ENCODE peak calls at places on chromosome 14, in seven cellular contexts. One of them, this sample, is unnamed.

GRCh38 chr14:69924181-69924580 is 45.0 kb downstream of the SMOC1 start:
- DNase-seq in gastrocnemius medialis: no peak
- DNase-seq in fibroblast of the aortic adventitia: no peak
- DNase-seq in fibroblast of mammary gland: peak; percentile 29
- DNase-seq in kidney epithelial cell: no peak
- DNase-seq in endothelial cell: no peak
- DNase-seq in fibroblast of pulmonary artery: no peak
- DNase-seq in this sample: no peak

GRCh38 chr14:43085820-43086219 is 1421.3 kb downstream of the FSCB start:
- DNase-seq in gastrocnemius medialis: no peak
- DNase-seq in fibroblast of the aortic adventitia: no peak
- DNase-seq in fibroblast of mammary gland: no peak
- DNase-seq in kidney epithelial cell: no peak
- DNase-seq in endothelial cell: no peak
- DNase-seq in fibroblast of pulmonary artery: no peak
- DNase-seq in this sample: no peak

GRCh38 chr14:38255673-38256357 is at the start of gene CLEC14A:
- DNase-seq in gastrocnemius medialis: no peak
- DNase-seq in fibroblast of the aortic adventitia: no peak
- DNase-seq in fibroblast of mammary gland: no peak
- DNase-seq in kidney epithelial cell: no peak
- DNase-seq in endothelial cell: peak; percentile 47
- DNase-seq in fibroblast of pulmonary artery: no peak
- DNase-seq in this sample: no peak

GRCh38 chr14:60648934-60649814 is at the start of gene SIX1:
- DNase-seq in gastrocnemius medialis: peak; percentile 89
- DNase-seq in fibroblast of the aortic adventitia: peak; percentile 92
- DNase-seq in fibroblast of mammary gland: peak; percentile 91
- DNase-seq in kidney epithelial cell: peak; percentile 61
- DNase-seq in endothelial cell: peak; percentile 70
- DNase-seq in fibroblast of pulmonary artery: peak; percentile 86
- DNase-seq in this sample: peak; percentile 83

GRCh38 chr14:76264384-76264783 is 111.6 kb upstream of the ESRRB start:
- DNase-seq in gastrocnemius medialis: no peak
- DNase-seq in fibroblast of the aortic adventitia: no peak
- DNase-seq in fibroblast of mammary gland: no peak
- DNase-seq in kidney epithelial cell: no peak
- DNase-seq in endothelial cell: no peak
- DNase-seq in fibroblast of pulmonary artery: no peak
- DNase-seq in this sample: no peak

GRCh38 chr14:59134307-59134706 is 54.2 kb upstream of the DAAM1 start:
- DNase-seq in gastrocnemius medialis: no peak
- DNase-seq in fibroblast of the aortic adventitia: no peak
- DNase-seq in fibroblast of mammary gland: no peak
- DNase-seq in kidney epithelial cell: no peak
- DNase-seq in endothelial cell: no peak
- DNase-seq in fibroblast of pulmonary artery: no peak
- DNase-seq in this sample: no peak

GRCh38 chr14:63155511-63156189 is 48.6 kb upstream of the RHOJ start:
- DNase-seq in gastrocnemius medialis: no peak
- DNase-seq in fibroblast of the aortic adventitia: peak; percentile 80
- DNase-seq in fibroblast of mammary gland: no peak
- DNase-seq in kidney epithelial cell: no peak
- DNase-seq in endothelial cell: no peak
- DNase-seq in fibroblast of pulmonary artery: peak; percentile 85
- DNase-seq in this sample: peak; percentile 18

GRCh38 chr14:91866061-91866460 is 1.3 kb downstream of the TC2N start:
- DNase-seq in gastrocnemius medialis: no peak
- DNase-seq in fibroblast of the aortic adventitia: peak; percentile 29
- DNase-seq in fibroblast of mammary gland: no peak
- DNase-seq in kidney epithelial cell: no peak
- DNase-seq in endothelial cell: no peak
- DNase-seq in fibroblast of pulmonary artery: no peak
- DNase-seq in this sample: peak; percentile 52

GRCh38 chr14:104339829-104340228 is 201.4 kb downstream of the KIF26A start:
- DNase-seq in gastrocnemius medialis: no peak
- DNase-seq in fibroblast of the aortic adventitia: no peak
- DNase-seq in fibroblast of mammary gland: no peak
- DNase-seq in kidney epithelial cell: no peak
- DNase-seq in endothelial cell: no peak
- DNase-seq in fibroblast of pulmonary artery: no peak
- DNase-seq in this sample: no peak

GRCh38 chr14:104342435-104343293 is 204.3 kb downstream of the KIF26A start:
- DNase-seq in gastrocnemius medialis: no peak
- DNase-seq in fibroblast of the aortic adventitia: no peak
- DNase-seq in fibroblast of mammary gland: no peak
- DNase-seq in kidney epithelial cell: no peak
- DNase-seq in endothelial cell: no peak
- DNase-seq in fibroblast of pulmonary artery: no peak
- DNase-seq in this sample: no peak

GRCh38 chr14:104343294-104343625 is 204.9 kb downstream of the KIF26A start:
- DNase-seq in gastrocnemius medialis: no peak
- DNase-seq in fibroblast of the aortic adventitia: no peak
- DNase-seq in fibroblast of mammary gland: no peak
- DNase-seq in kidney epithelial cell: no peak
- DNase-seq in endothelial cell: no peak
- DNase-seq in fibroblast of pulmonary artery: no peak
- DNase-seq in this sample: no peak

GRCh38 chr14:104343690-104344640 is 205.6 kb downstream of the KIF26A start:
- DNase-seq in gastrocnemius medialis: no peak
- DNase-seq in fibroblast of the aortic adventitia: no peak
- DNase-seq in fibroblast of mammary gland: no peak
- DNase-seq in kidney epithelial cell: no peak
- DNase-seq in endothelial cell: no peak
- DNase-seq in fibroblast of pulmonary artery: no peak
- DNase-seq in this sample: no peak

DNA sequence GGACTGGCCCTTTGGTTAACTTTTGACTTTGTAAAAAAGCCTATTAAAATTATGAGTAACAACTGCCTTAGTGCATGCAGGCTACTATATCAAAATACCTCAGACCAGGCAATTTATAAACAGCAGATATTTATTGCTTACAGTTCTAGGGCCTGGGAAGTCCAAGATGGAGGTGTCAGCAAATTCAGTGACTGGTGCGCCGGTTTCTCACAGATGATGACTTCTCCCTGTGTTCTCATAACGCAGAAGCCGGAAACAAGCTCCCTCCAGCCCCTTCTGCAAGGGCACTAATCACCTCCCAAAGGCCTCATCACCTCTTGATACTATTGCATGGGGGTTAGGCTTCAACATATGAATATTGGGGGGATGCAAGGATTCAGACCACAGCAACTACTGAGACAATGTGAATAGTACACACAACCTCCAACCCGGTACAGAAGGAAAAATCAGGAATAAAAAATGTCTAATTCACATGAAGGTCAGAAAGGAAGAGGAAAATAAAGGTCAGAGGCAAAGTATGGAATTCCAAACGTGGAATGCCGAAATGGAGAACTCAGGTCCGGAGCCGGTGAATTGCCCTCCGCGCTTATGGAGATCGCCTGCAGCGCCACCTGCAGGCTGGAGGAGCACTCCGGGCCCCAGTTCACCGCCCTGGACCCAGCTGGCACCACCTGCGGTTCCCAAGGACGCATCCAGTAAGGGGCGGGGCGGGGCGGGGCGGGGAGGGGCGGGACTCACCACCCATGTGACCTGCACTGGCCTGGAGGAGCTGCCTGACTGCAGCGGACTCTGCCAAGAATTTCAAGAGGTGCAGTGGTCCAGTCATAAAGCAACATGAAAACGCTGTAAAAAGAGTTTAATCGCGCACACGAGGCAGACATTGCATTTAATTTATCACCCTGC is 203.4 kb downstream of the KIF26A start:
- DNase-seq in gastrocnemius medialis: no peak
- DNase-seq in fibroblast of the aortic adventitia: no peak
- DNase-seq in fibroblast of mammary gland: peak; percentile 9
- DNase-seq in kidney epithelial cell: no peak
- DNase-seq in endothelial cell: peak; percentile 76
- DNase-seq in fibroblast of pulmonary artery: peak; percentile 11
- DNase-seq in this sample: peak; percentile 26
- TF ChIP-seq CTCF in gastrocnemius medialis: peak; percentile 44
- TF ChIP-seq CTCF in fibroblast of the aortic adventitia: no peak
- TF ChIP-seq CTCF in fibroblast of mammary gland: no peak
- TF ChIP-seq CTCF in kidney epithelial cell: peak; percentile 28
- TF ChIP-seq CTCF in endothelial cell: peak; percentile 73
- TF ChIP-seq CTCF in fibroblast of pulmonary artery: no peak
- TF ChIP-seq CTCF in this sample: peak; percentile 22

DNA sequence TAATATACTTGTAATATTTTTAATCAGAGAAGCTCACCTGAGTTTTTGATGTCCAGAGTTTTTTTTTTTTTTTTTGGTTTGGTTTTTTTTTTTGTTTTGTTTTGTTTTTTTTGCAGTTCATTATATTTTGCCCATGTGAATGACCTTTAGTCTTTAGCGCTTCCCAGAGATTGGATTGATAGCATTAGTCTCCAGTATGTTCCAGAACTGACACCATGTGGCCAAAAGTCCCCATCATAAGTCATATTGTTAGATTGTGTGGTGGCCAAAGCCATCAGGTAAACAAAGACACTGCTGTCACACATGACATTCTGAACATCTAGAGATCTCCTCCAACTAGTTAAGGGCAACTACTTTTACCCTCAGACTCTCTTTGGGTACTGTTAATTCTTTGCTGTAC is 272.8 kb upstream of the GARIN2 start:
- DNase-seq in gastrocnemius medialis: no peak
- DNase-seq in fibroblast of the aortic adventitia: no peak
- DNase-seq in fibroblast of mammary gland: no peak
- DNase-seq in kidney epithelial cell: no peak
- DNase-seq in endothelial cell: no peak
- DNase-seq in fibroblast of pulmonary artery: no peak
- DNase-seq in this sample: no peak
- TF ChIP-seq CTCF in gastrocnemius medialis: no peak
- TF ChIP-seq CTCF in fibroblast of the aortic adventitia: no peak
- TF ChIP-seq CTCF in fibroblast of mammary gland: no peak
- TF ChIP-seq CTCF in kidney epithelial cell: no peak
- TF ChIP-seq CTCF in endothelial cell: no peak
- TF ChIP-seq CTCF in fibroblast of pulmonary artery: no peak
- TF ChIP-seq CTCF in this sample: no peak

GRCh38 chr14:97178781-97179180 is 381.6 kb downstream of the VRK1 start:
- DNase-seq in gastrocnemius medialis: no peak
- DNase-seq in fibroblast of the aortic adventitia: peak; percentile 2
- DNase-seq in fibroblast of mammary gland: peak; percentile 67
- DNase-seq in kidney epithelial cell: no peak
- DNase-seq in endothelial cell: no peak
- DNase-seq in fibroblast of pulmonary artery: peak; percentile 1
- DNase-seq in this sample: peak; percentile 82

GRCh38 chr14:97177635-97178034 is 380.5 kb downstream of the VRK1 start:
- DNase-seq in gastrocnemius medialis: no peak
- DNase-seq in fibroblast of the aortic adventitia: no peak
- DNase-seq in fibroblast of mammary gland: peak; percentile 71
- DNase-seq in kidney epithelial cell: no peak
- DNase-seq in endothelial cell: peak; percentile 11
- DNase-seq in fibroblast of pulmonary artery: no peak
- DNase-seq in this sample: peak; percentile 32

GRCh38 chr14:97177016-97177415 is 379.8 kb downstream of the VRK1 start:
- DNase-seq in gastrocnemius medialis: no peak
- DNase-seq in fibroblast of the aortic adventitia: no peak
- DNase-seq in fibroblast of mammary gland: peak; percentile 16
- DNase-seq in kidney epithelial cell: no peak
- DNase-seq in endothelial cell: peak; percentile 15
- DNase-seq in fibroblast of pulmonary artery: no peak
- DNase-seq in this sample: peak; percentile 77

GRCh38 chr14:97179573-97179972 is 382.4 kb downstream of the VRK1 start:
- DNase-seq in gastrocnemius medialis: no peak
- DNase-seq in fibroblast of the aortic adventitia: no peak
- DNase-seq in fibroblast of mammary gland: peak; percentile 31
- DNase-seq in kidney epithelial cell: no peak
- DNase-seq in endothelial cell: no peak
- DNase-seq in fibroblast of pulmonary artery: no peak
- DNase-seq in this sample: peak; percentile 21

DNA sequence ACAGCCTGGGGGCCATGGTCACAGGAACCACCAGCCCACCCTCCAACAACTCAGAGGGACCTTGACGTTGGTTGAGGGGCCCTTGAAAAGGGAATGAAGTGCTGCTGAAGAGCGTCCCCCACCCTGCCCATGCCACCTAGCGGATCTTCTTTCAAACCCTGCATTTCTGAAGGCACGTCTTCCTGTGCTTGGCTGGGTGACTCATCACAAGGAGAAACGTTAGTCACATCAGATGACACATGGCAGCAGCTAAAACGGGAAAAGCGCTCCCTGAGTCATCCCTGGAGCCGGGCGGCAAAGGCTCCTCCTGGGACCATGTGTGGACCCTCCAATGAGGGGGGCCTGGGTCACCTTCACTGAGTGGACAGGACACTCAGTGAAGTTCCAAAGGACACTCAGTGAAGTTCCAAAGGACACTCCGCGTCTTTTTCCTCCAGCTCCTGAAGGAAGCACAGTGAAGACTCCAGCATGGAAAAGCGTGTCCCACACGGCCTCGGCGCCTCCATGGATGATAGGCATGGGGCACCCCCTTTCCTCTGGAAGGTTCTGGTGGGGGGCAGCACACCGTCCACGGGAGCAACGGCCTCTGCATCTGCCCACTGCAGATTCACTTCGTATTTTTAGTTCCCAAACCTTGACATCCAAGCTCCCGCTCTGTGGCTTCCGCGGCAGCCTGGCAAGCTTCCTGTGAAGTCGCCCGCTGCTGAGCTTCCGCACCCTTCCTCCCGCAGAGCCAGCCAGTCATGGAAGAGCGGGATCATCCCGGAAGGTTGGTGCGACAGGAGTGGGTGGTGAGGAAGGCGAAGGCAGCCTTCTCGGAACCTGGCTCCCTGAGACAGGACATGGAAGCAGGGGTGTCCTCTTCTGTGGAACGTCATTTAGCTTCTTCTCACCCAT is 383.4 kb downstream of the VRK1 start:
- DNase-seq in gastrocnemius medialis: no peak
- DNase-seq in fibroblast of the aortic adventitia: no peak
- DNase-seq in fibroblast of mammary gland: peak; percentile 77
- DNase-seq in kidney epithelial cell: peak; percentile 48
- DNase-seq in endothelial cell: no peak
- DNase-seq in fibroblast of pulmonary artery: peak; percentile 4
- DNase-seq in this sample: peak; percentile 93
- TF ChIP-seq CTCF in gastrocnemius medialis: no peak
- TF ChIP-seq CTCF in fibroblast of the aortic adventitia: no peak
- TF ChIP-seq CTCF in fibroblast of mammary gland: peak; percentile 24
- TF ChIP-seq CTCF in kidney epithelial cell: peak; percentile 25
- TF ChIP-seq CTCF in endothelial cell: no peak
- TF ChIP-seq CTCF in fibroblast of pulmonary artery: no peak
- TF ChIP-seq CTCF in this sample: peak; percentile 14

GRCh38 chr14:34628681-34629135 is 1.2 kb downstream of the SNX6 start:
- DNase-seq in gastrocnemius medialis: no peak
- DNase-seq in fibroblast of the aortic adventitia: no peak
- DNase-seq in fibroblast of mammary gland: no peak
- DNase-seq in kidney epithelial cell: no peak
- DNase-seq in endothelial cell: no peak
- DNase-seq in fibroblast of pulmonary artery: peak; percentile 20
- DNase-seq in this sample: no peak

GRCh38 chr14:34632451-34632850 is 2.5 kb upstream of the SNX6 start:
- DNase-seq in gastrocnemius medialis: no peak
- DNase-seq in fibroblast of the aortic adventitia: no peak
- DNase-seq in fibroblast of mammary gland: no peak
- DNase-seq in kidney epithelial cell: no peak
- DNase-seq in endothelial cell: no peak
- DNase-seq in fibroblast of pulmonary artery: no peak
- DNase-seq in this sample: no peak

GRCh38 chr14:34633697-34634096 is 3.7 kb upstream of the SNX6 start:
- DNase-seq in gastrocnemius medialis: no peak
- DNase-seq in fibroblast of the aortic adventitia: no peak
- DNase-seq in fibroblast of mammary gland: no peak
- DNase-seq in kidney epithelial cell: no peak
- DNase-seq in endothelial cell: no peak
- DNase-seq in fibroblast of pulmonary artery: no peak
- DNase-seq in this sample: no peak

GRCh38 chr14:34629657-34630529 is at the start of gene SNX6:
- DNase-seq in gastrocnemius medialis: peak; percentile 66
- DNase-seq in fibroblast of the aortic adventitia: peak; percentile 64
- DNase-seq in fibroblast of mammary gland: peak; percentile 59
- DNase-seq in kidney epithelial cell: peak; percentile 16
- DNase-seq in endothelial cell: peak; percentile 82
- DNase-seq in fibroblast of pulmonary artery: peak; percentile 77
- DNase-seq in this sample: peak; percentile 75

DNA sequence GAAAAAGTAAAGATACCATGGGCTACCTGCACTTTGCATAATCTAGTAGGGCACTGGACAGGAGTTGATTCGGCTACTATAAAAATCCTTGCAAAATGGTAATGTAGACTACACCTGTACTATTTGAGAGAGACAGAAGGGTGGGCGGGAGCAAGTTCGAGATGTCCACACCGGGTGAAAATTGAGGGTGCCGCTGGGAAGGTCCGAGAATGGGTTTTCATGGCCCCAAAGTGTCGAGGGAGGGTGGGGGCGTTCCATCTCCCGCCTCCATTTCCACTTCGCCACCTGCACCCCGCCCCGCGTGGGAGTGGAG is 648 bp downstream of the SNX6 start:
- DNase-seq in gastrocnemius medialis: no peak
- DNase-seq in fibroblast of the aortic adventitia: no peak
- DNase-seq in fibroblast of mammary gland: no peak
- DNase-seq in kidney epithelial cell: no peak
- DNase-seq in endothelial cell: no peak
- DNase-seq in fibroblast of pulmonary artery: no peak
- DNase-seq in this sample: no peak
- TF ChIP-seq CTCF in gastrocnemius medialis: no peak
- TF ChIP-seq CTCF in fibroblast of the aortic adventitia: no peak
- TF ChIP-seq CTCF in fibroblast of mammary gland: no peak
- TF ChIP-seq CTCF in kidney epithelial cell: no peak
- TF ChIP-seq CTCF in endothelial cell: no peak
- TF ChIP-seq CTCF in fibroblast of pulmonary artery: no peak
- TF ChIP-seq CTCF in this sample: no peak